ENCODE peak calls at places on chromosomes 1 and 21, in four cellular contexts. One of them, this sample, is unnamed.

GRCh38 chr1:247360991-247361721 is 29.5 kb upstream of the ZNF496 start:
- DNase-seq in transverse colon: peak; percentile 22
- DNase-seq in right lobe of liver: no peak
- DNase-seq in fibroblast of villous mesenchyme: peak; percentile 86
- DNase-seq in this sample: no peak

GRCh38 chr1:21318714-21319159 is 28.5 kb upstream of the ECE1 start:
- DNase-seq in right lobe of liver: no peak
- DNase-seq in transverse colon: peak; percentile 71
- DNase-seq in fibroblast of villous mesenchyme: peak; percentile 99
- DNase-seq in this sample: no peak

GRCh38 chr1:202237052-202237451 is 43.5 kb downstream of the LGR6 start:
- DNase-seq in fibroblast of villous mesenchyme: peak; percentile 20
- DNase-seq in right lobe of liver: peak; percentile 49
- DNase-seq in transverse colon: peak; percentile 36
- DNase-seq in this sample: peak; percentile 27

GRCh38 chr1:172399369-172400072 is 21.0 kb upstream of the C1orf105 start:
- DNase-seq in right lobe of liver: no peak
- DNase-seq in transverse colon: peak; percentile 37
- DNase-seq in fibroblast of villous mesenchyme: peak; percentile 91
- DNase-seq in this sample: peak; percentile 97

GRCh38 chr1:89910780-89911179 is 84.1 kb upstream of the ZNF326 start:
- DNase-seq in fibroblast of villous mesenchyme: peak; percentile 95
- DNase-seq in right lobe of liver: no peak
- DNase-seq in transverse colon: no peak
- DNase-seq in this sample: peak; percentile 84

GRCh38 chr21:43864806-43865470 is at the start of gene AGPAT3:
- DNase-seq in fibroblast of villous mesenchyme: peak; percentile 10
- DNase-seq in transverse colon: no peak
- DNase-seq in right lobe of liver: peak; percentile 61
- DNase-seq in this sample: no peak

GRCh38 chr1:64975740-64976139 is 9.4 kb upstream of the JAK1 start:
- DNase-seq in right lobe of liver: no peak
- DNase-seq in transverse colon: no peak
- DNase-seq in fibroblast of villous mesenchyme: no peak
- DNase-seq in this sample: no peak

GRCh38 chr21:44086636-44087425 is 20.4 kb upstream of the PWP2 start:
- DNase-seq in right lobe of liver: no peak
- DNase-seq in fibroblast of villous mesenchyme: no peak
- DNase-seq in transverse colon: no peak
- DNase-seq in this sample: no peak

GRCh38 chr1:6585081-6585722 is 5.4 kb downstream of the ZBTB48 start:
- DNase-seq in transverse colon: no peak
- DNase-seq in right lobe of liver: no peak
- DNase-seq in fibroblast of villous mesenchyme: no peak
- DNase-seq in this sample: no peak

GRCh38 chr1:34645109-34645688 is 109.6 kb upstream of the GJB5 start:
- DNase-seq in transverse colon: no peak
- DNase-seq in fibroblast of villous mesenchyme: no peak
- DNase-seq in right lobe of liver: no peak
- DNase-seq in this sample: no peak

GRCh38 chr1:111551623-111552470 is 48.4 kb upstream of the ADORA3 start:
- DNase-seq in transverse colon: no peak
- DNase-seq in fibroblast of villous mesenchyme: no peak
- DNase-seq in right lobe of liver: no peak
- DNase-seq in this sample: no peak

GRCh38 chr1:225454733-225455132 is 26.9 kb upstream of the LBR start:
- DNase-seq in right lobe of liver: no peak
- DNase-seq in fibroblast of villous mesenchyme: peak; percentile 75
- DNase-seq in transverse colon: peak; percentile 14
- DNase-seq in this sample: peak; percentile 69

GRCh38 chr1:92080128-92080985 is at the start of gene BTBD8:
- DNase-seq in transverse colon: peak; percentile 87
- DNase-seq in fibroblast of villous mesenchyme: peak; percentile 59
- DNase-seq in right lobe of liver: peak; percentile 90
- DNase-seq in this sample: peak; percentile 70
- TF ChIP-seq CTCF in transverse colon: no peak
- TF ChIP-seq CTCF in fibroblast of villous mesenchyme: no peak
- TF ChIP-seq CTCF in right lobe of liver: no peak
- TF ChIP-seq CTCF in this sample: peak; percentile 27

GRCh38 chr1:115284209-115284608 is 53.8 kb downstream of the NGF start:
- DNase-seq in transverse colon: no peak
- DNase-seq in fibroblast of villous mesenchyme: peak; percentile 35
- DNase-seq in right lobe of liver: no peak
- DNase-seq in this sample: no peak
- TF ChIP-seq CTCF in transverse colon: no peak
- TF ChIP-seq CTCF in fibroblast of villous mesenchyme: no peak
- TF ChIP-seq CTCF in right lobe of liver: no peak
- TF ChIP-seq CTCF in this sample: no peak

GRCh38 chr21:20443558-20444155 is 554.6 kb upstream of the NCAM2 start:
- DNase-seq in transverse colon: no peak
- DNase-seq in right lobe of liver: no peak
- DNase-seq in fibroblast of villous mesenchyme: no peak
- DNase-seq in this sample: no peak
- TF ChIP-seq CTCF in transverse colon: peak; percentile 55
- TF ChIP-seq CTCF in right lobe of liver: peak; percentile 47
- TF ChIP-seq CTCF in fibroblast of villous mesenchyme: no peak
- TF ChIP-seq CTCF in this sample: peak; percentile 39

DNA sequence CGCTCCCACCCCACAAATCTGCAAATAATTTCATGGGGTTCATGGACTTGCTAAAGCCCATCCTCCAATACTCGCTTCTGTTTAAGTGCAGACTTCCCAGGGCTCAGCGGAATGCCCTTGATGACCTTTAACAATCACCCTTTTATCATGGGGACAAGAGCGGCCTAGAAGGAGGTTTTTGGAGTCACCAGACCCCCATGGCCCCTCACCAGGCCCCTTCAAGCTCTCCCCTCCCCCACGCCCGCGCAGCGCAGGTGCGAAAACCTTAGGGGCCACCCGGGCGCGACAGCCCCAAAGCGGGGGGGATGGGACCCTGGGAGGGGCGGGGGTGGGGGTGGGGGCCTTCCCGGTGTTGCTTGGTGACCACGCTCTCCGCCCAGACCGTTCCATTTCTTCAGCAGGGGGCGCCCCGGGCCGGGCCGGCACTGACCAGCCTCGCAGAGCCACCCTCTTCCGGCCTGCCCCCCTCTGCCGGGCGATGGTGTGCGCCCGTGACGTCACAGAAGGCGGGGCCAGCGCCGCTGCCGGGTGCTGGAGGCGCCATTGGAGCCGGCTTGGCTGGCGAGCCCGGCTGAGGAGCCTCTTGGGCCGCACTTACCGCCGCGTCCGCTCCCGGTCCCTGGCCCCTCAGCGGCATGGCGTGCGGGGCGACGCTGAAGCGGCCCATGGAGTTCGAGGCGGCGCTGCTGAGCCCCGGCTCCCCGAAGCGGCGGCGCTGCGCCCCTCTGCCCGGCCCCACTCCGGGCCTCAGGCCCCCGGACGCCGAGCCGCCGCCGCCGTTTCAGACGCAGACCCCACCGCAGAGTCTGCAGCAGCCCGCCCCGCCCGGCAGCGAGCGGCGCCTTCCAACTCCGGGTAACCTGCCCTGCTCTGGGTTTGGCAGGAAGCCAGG is at the start of gene AKIRIN1:
- DNase-seq in fibroblast of villous mesenchyme: peak; percentile 97
- DNase-seq in right lobe of liver: peak; percentile 99
- DNase-seq in transverse colon: peak; percentile 99
- DNase-seq in this sample: peak; percentile 98
- TF ChIP-seq CTCF in fibroblast of villous mesenchyme: no peak
- TF ChIP-seq CTCF in right lobe of liver: peak; percentile 9
- TF ChIP-seq CTCF in transverse colon: peak; percentile 22
- TF ChIP-seq CTCF in this sample: peak; percentile 77

GRCh38 chr1:14993414-14993813 is 160.1 kb upstream of the TMEM51 start:
- DNase-seq in fibroblast of villous mesenchyme: no peak
- DNase-seq in transverse colon: no peak
- DNase-seq in right lobe of liver: no peak
- DNase-seq in this sample: no peak
- TF ChIP-seq CTCF in fibroblast of villous mesenchyme: no peak
- TF ChIP-seq CTCF in transverse colon: no peak
- TF ChIP-seq CTCF in right lobe of liver: no peak
- TF ChIP-seq CTCF in this sample: no peak

This sample was measured in HFFc6.